ENCODE peak calls at places on chromosomes 5 and 9, in six cellular contexts. One of them, this sample, is unnamed.

GRCh38 chr5:79774171-79774854 is 84.7 kb downstream of the CMYA5 start:
- DNase-seq in lower lobe of right lung: no peak
- DNase-seq in epithelial cell of esophagus: peak; percentile 35
- DNase-seq in AG04449: no peak
- DNase-seq in glutamatergic neuron: peak; percentile 25
- DNase-seq in ascending aorta: no peak
- DNase-seq in this sample: no peak

GRCh38 chr5:9339206-9339818 is 206.6 kb downstream of the SEMA5A start:
- DNase-seq in ascending aorta: no peak
- DNase-seq in AG04449: no peak
- DNase-seq in lower lobe of right lung: no peak
- DNase-seq in epithelial cell of esophagus: no peak
- DNase-seq in glutamatergic neuron: peak; percentile 33
- DNase-seq in this sample: no peak

GRCh38 chr5:167900521-167900920 is 390.9 kb upstream of the WWC1 start:
- DNase-seq in ascending aorta: no peak
- DNase-seq in epithelial cell of esophagus: no peak
- DNase-seq in lower lobe of right lung: no peak
- DNase-seq in AG04449: no peak
- DNase-seq in glutamatergic neuron: no peak
- DNase-seq in this sample: no peak

GRCh38 chr5:66136053-66136452 is 8.0 kb upstream of the SREK1 start:
- DNase-seq in AG04449: no peak
- DNase-seq in lower lobe of right lung: no peak
- DNase-seq in glutamatergic neuron: no peak
- DNase-seq in ascending aorta: no peak
- DNase-seq in epithelial cell of esophagus: no peak
- DNase-seq in this sample: no peak

GRCh38 chr5:132671000-132671399 is 2.8 kb upstream of the IL4 start:
- DNase-seq in AG04449: no peak
- DNase-seq in ascending aorta: no peak
- DNase-seq in lower lobe of right lung: no peak
- DNase-seq in epithelial cell of esophagus: no peak
- DNase-seq in glutamatergic neuron: no peak
- DNase-seq in this sample: no peak

GRCh38 chr5:172048539-172049101 is 42.2 kb upstream of the FBXW11 start:
- DNase-seq in ascending aorta: no peak
- DNase-seq in epithelial cell of esophagus: no peak
- DNase-seq in AG04449: no peak
- DNase-seq in glutamatergic neuron: no peak
- DNase-seq in lower lobe of right lung: no peak
- DNase-seq in this sample: no peak

GRCh38 chr9:36451949-36452348 is 51.9 kb upstream of the RNF38 start:
- DNase-seq in lower lobe of right lung: peak; percentile 54
- DNase-seq in epithelial cell of esophagus: no peak
- DNase-seq in glutamatergic neuron: no peak
- DNase-seq in ascending aorta: no peak
- DNase-seq in AG04449: no peak
- DNase-seq in this sample: no peak

GRCh38 chr5:373710-374602 is 52.4 kb downstream of the AHRR start:
- DNase-seq in glutamatergic neuron: peak; percentile 24
- DNase-seq in AG04449: no peak
- DNase-seq in ascending aorta: no peak
- DNase-seq in epithelial cell of esophagus: peak; percentile 22
- DNase-seq in lower lobe of right lung: no peak
- DNase-seq in this sample: peak; percentile 68

GRCh38 chr5:19853616-19854240 is 134.3 kb downstream of the CDH18 start:
- DNase-seq in glutamatergic neuron: no peak
- DNase-seq in lower lobe of right lung: no peak
- DNase-seq in ascending aorta: no peak
- DNase-seq in epithelial cell of esophagus: no peak
- DNase-seq in AG04449: peak; percentile 64
- DNase-seq in this sample: no peak

GRCh38 chr5:134586866-134587524 is 45.6 kb downstream of the SAR1B start:
- DNase-seq in ascending aorta: no peak
- DNase-seq in AG04449: no peak
- DNase-seq in glutamatergic neuron: peak; percentile 88
- DNase-seq in epithelial cell of esophagus: peak; percentile 87
- DNase-seq in lower lobe of right lung: peak; percentile 88
- DNase-seq in this sample: peak; percentile 25

GRCh38 chr5:172096184-172096941 is 89.9 kb upstream of the FBXW11 start:
- DNase-seq in AG04449: no peak
- DNase-seq in ascending aorta: no peak
- DNase-seq in epithelial cell of esophagus: no peak
- DNase-seq in lower lobe of right lung: no peak
- DNase-seq in glutamatergic neuron: no peak
- DNase-seq in this sample: no peak

DNA sequence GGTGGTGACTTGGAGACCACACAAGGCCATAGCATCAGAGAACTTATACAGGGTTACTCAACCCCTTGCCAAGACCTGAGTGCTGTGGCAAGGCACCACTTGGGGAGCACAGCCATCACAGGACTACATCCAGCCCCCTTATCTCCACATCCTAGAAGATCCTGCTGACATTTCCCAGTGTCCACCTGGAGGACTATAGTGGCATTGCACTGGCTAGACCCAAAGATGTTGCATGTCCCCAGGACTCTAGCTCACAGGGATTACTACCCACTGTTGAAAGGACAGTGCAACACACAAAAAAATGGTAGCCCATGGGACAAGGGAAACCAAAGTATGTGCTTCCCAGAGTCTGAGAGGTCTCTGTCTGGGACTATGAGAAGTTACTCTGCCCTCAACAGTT is 411.1 kb upstream of the NUDT12 start:
- DNase-seq in ascending aorta: no peak
- DNase-seq in epithelial cell of esophagus: peak; percentile 1
- DNase-seq in glutamatergic neuron: no peak
- DNase-seq in lower lobe of right lung: no peak
- DNase-seq in AG04449: no peak
- DNase-seq in this sample: no peak
- TF ChIP-seq CTCF in ascending aorta: no peak
- TF ChIP-seq CTCF in epithelial cell of esophagus: peak; percentile 27
- TF ChIP-seq CTCF in glutamatergic neuron: peak; percentile 40
- TF ChIP-seq CTCF in lower lobe of right lung: no peak
- TF ChIP-seq CTCF in AG04449: peak; percentile 7
- TF ChIP-seq CTCF in this sample: no peak

GRCh38 chr9:121735065-121735791 is 83.8 kb downstream of the DAB2IP start:
- DNase-seq in AG04449: peak; percentile 42
- DNase-seq in ascending aorta: no peak
- DNase-seq in glutamatergic neuron: peak; percentile 62
- DNase-seq in lower lobe of right lung: no peak
- DNase-seq in epithelial cell of esophagus: peak; percentile 54
- DNase-seq in this sample: peak; percentile 24
- TF ChIP-seq CTCF in AG04449: peak; percentile 77
- TF ChIP-seq CTCF in ascending aorta: peak; percentile 17
- TF ChIP-seq CTCF in glutamatergic neuron: no peak
- TF ChIP-seq CTCF in lower lobe of right lung: peak; percentile 36
- TF ChIP-seq CTCF in epithelial cell of esophagus: peak; percentile 59
- TF ChIP-seq CTCF in this sample: peak; percentile 68

DNA sequence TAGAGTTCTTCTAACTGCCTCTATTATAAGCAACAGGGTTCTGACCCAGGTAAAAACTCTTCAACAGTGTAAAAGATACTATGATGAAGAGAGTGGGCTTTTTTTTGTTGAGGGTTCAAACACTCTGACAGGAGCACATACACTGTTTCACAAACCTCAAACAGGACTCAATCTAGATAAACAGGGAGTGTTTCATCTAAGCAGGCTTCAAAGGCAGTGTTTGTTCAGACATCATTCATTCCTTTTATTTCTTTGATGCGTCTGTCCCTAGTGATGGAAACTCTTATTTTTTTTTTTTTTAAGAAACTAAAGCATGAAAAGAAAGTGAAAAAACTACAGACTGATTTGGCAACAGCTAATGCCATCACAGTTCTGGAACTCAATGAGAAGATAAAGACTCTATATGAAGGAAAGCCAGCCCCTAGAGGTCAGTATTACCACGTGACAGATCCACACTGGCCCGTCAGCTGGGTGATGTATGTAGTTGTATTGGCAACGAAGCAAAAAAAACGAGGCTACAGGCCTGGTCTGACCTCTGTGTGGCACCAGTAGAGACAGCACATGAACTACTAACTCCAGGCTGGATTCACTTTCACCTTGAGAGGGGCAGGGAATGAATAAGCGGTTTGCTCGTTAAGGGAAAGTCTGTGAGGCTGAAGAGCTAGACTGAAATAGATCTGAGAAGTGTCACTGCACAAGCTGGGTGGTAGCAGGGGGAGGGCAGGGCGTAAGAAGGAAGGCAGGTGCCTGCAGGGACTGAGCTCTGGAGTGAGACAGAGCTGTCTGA is 172.2 kb downstream of the CCDC192 start:
- DNase-seq in epithelial cell of esophagus: peak; percentile 55
- DNase-seq in ascending aorta: no peak
- DNase-seq in AG04449: no peak
- DNase-seq in glutamatergic neuron: peak; percentile 40
- DNase-seq in lower lobe of right lung: no peak
- DNase-seq in this sample: no peak
- TF ChIP-seq CTCF in epithelial cell of esophagus: no peak
- TF ChIP-seq CTCF in ascending aorta: no peak
- TF ChIP-seq CTCF in AG04449: no peak
- TF ChIP-seq CTCF in glutamatergic neuron: peak; percentile 20
- TF ChIP-seq CTCF in lower lobe of right lung: peak; percentile 41
- TF ChIP-seq CTCF in this sample: peak; percentile 5

DNA sequence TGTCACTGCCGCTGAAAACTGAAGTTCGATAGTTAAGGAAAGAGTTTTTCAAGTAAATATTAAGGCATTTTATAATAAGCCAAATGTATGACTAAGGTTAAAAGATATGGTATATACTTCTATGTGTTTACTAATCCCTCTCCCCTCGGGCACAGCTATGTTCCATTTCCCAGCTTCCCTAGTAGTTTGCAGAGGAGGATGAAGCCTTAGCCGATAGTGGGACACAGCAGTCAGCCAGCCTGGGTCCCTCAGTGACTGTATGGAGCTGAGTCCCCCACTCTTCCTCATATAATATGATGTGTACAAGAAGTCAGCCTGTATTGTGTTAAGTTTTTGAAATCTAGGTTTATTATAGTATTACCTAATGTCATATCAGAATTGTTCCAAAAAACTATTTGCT is 55.8 kb downstream of the PARP8 start:
- DNase-seq in glutamatergic neuron: no peak
- DNase-seq in AG04449: no peak
- DNase-seq in epithelial cell of esophagus: no peak
- DNase-seq in ascending aorta: no peak
- DNase-seq in lower lobe of right lung: no peak
- DNase-seq in this sample: no peak
- TF ChIP-seq CTCF in glutamatergic neuron: no peak
- TF ChIP-seq CTCF in AG04449: no peak
- TF ChIP-seq CTCF in epithelial cell of esophagus: no peak
- TF ChIP-seq CTCF in ascending aorta: no peak
- TF ChIP-seq CTCF in lower lobe of right lung: no peak
- TF ChIP-seq CTCF in this sample: no peak

DNA sequence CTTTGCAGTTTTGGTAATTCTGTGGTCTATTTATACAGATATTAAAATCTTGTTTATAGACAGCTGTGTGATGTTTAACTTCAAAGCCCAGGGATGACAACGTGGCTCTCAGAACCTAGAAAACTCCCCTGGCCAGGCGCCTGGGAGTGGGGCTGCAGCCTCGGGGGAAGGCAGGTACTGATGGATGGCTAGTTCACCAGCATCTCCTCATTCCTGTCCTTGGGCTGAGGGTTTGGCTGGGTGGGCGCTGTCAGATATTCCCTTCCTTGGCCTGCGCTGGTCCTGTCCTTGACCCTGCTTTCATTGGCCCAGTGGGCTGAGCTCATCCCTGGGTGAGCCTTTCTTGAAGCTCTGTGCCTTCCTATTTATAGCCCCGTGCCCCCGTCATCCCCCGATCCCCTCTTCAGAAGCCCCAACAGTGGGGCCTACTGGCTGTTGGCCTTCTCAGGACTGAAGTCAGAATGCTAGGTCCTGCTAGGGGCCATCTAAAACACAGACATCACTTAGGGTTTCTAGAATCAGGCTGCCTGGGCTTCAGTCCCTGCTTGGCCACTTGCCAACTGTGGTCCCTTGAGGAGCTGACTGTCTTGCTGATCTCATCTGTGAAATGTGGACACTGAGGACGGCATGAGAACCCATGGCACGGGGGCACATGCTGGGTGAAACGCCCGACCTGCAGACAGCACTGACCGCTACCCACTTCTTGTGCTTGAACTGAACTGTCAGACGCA is 20.9 kb downstream of the SH3GLB2 start:
- DNase-seq in lower lobe of right lung: peak; percentile 24
- DNase-seq in ascending aorta: no peak
- DNase-seq in AG04449: no peak
- DNase-seq in glutamatergic neuron: peak; percentile 80
- DNase-seq in epithelial cell of esophagus: no peak
- DNase-seq in this sample: no peak
- TF ChIP-seq CTCF in lower lobe of right lung: no peak
- TF ChIP-seq CTCF in ascending aorta: no peak
- TF ChIP-seq CTCF in AG04449: no peak
- TF ChIP-seq CTCF in glutamatergic neuron: peak; percentile 37
- TF ChIP-seq CTCF in epithelial cell of esophagus: no peak
- TF ChIP-seq CTCF in this sample: no peak

GRCh38 chr5:6712582-6713273 is 504 bp upstream of the TENT4A start:
- DNase-seq in AG04449: peak; percentile 67
- DNase-seq in glutamatergic neuron: peak; percentile 98
- DNase-seq in ascending aorta: peak; percentile 88
- DNase-seq in lower lobe of right lung: peak; percentile 97
- DNase-seq in epithelial cell of esophagus: peak; percentile 97
- DNase-seq in this sample: peak; percentile 92
- TF ChIP-seq CTCF in AG04449: no peak
- TF ChIP-seq CTCF in glutamatergic neuron: no peak
- TF ChIP-seq CTCF in ascending aorta: no peak
- TF ChIP-seq CTCF in lower lobe of right lung: no peak
- TF ChIP-seq CTCF in epithelial cell of esophagus: no peak
- TF ChIP-seq CTCF in this sample: no peak

GRCh38 chr5:5063533-5063953 is 76.6 kb upstream of the ADAMTS16 start:
- DNase-seq in AG04449: no peak
- DNase-seq in lower lobe of right lung: no peak
- DNase-seq in ascending aorta: no peak
- DNase-seq in glutamatergic neuron: no peak
- DNase-seq in epithelial cell of esophagus: no peak
- DNase-seq in this sample: no peak
- TF ChIP-seq CTCF in AG04449: no peak
- TF ChIP-seq CTCF in lower lobe of right lung: no peak
- TF ChIP-seq CTCF in ascending aorta: no peak
- TF ChIP-seq CTCF in glutamatergic neuron: no peak
- TF ChIP-seq CTCF in epithelial cell of esophagus: no peak
- TF ChIP-seq CTCF in this sample: no peak

GRCh38 chr9:97895695-97896332 is 26.5 kb downstream of the TRMO start:
- DNase-seq in glutamatergic neuron: no peak
- DNase-seq in lower lobe of right lung: no peak
- DNase-seq in epithelial cell of esophagus: peak; percentile 67
- DNase-seq in ascending aorta: no peak
- DNase-seq in AG04449: no peak
- DNase-seq in this sample: no peak
- TF ChIP-seq CTCF in glutamatergic neuron: no peak
- TF ChIP-seq CTCF in lower lobe of right lung: no peak
- TF ChIP-seq CTCF in epithelial cell of esophagus: peak; percentile 53
- TF ChIP-seq CTCF in ascending aorta: no peak
- TF ChIP-seq CTCF in AG04449: no peak
- TF ChIP-seq CTCF in this sample: no peak